ENCODE peak calls at places on chromosome 22, in four cellular contexts. W, I, A and R are unnamed samples.
A peak's percentile ranks its signal among the peaks of the same experiment; 100 is the strongest.

GRCh38 chr22:20641198-20641892 is 132.6 kb upstream of the SERPIND1 start:
- DNase-seq in W (peak; percentile 17), I (no peak), A (no peak), R (no peak)

GRCh38 chr22:46727813-46728364 is 10.2 kb downstream of the CERK start:
- DNase-seq in W (no peak), I (no peak), A (no peak), R (no peak)

GRCh38 chr22:42994917-42995562 is 19.9 kb downstream of the PACSIN2 start:
- DNase-seq in W (no peak), I (no peak), A (no peak), R (peak; percentile 88)

GRCh38 chr22:47593291-47593690 is 830.8 kb downstream of the TBC1D22A start:
- DNase-seq in W (peak; percentile 2), I (no peak), A (no peak), R (no peak)

GRCh38 chr22:46735747-46736608 is 2.1 kb downstream of the CERK start:
- DNase-seq in W (no peak), I (no peak), A (no peak), R (no peak)

GRCh38 chr22:44574057-44574456 is 76.0 kb upstream of the RTL6 start:
- DNase-seq in W (peak; percentile 10), I (no peak), A (no peak), R (no peak)

GRCh38 chr22:35349368-35349703 is 31.6 kb upstream of the HMOX1 start:
- DNase-seq in W (no peak), I (peak; percentile 66), A (no peak), R (no peak)

GRCh38 chr22:46557736-46558480 is 20.5 kb upstream of the CELSR1 start:
- DNase-seq in W (no peak), I (no peak), A (no peak), R (no peak)

GRCh38 chr22:26295583-26296126 is 126.4 kb downstream of the SEZ6L start:
- DNase-seq in W (no peak), I (no peak), A (no peak), R (no peak)

GRCh38 chr22:42950281-42950680 is 64.7 kb downstream of the PACSIN2 start:
- DNase-seq in W (no peak), I (no peak), A (no peak), R (no peak)

GRCh38 chr22:50723991-50724390 is 14.0 kb upstream of the ACR start:
- DNase-seq in W (no peak), I (no peak), A (no peak), R (no peak)

GRCh38 chr22:44712156-44712555 is 10.2 kb downstream of the PRR5 start:
- DNase-seq in W (no peak), I (no peak), A (no peak), R (no peak)

GRCh38 chr22:45221201-45221600 is 19.5 kb downstream of the KIAA0930 start:
- DNase-seq in W (no peak), I (no peak), A (no peak), R (no peak)

GRCh38 chr22:47221840-47222615 is 459.6 kb downstream of the TBC1D22A start:
- DNase-seq in W (peak; percentile 30), I (no peak), A (no peak), R (no peak)

GRCh38 chr22:36330655-36331305 is 57.0 kb downstream of the MYH9 start:
- DNase-seq in W (no peak), I (no peak), A (no peak), R (no peak)

GRCh38 chr22:16967453-16968217 is 40.4 kb downstream of the GAB4 start:
- DNase-seq in W (peak; percentile 39), I (no peak), A (no peak), R (no peak)

GRCh38 chr22:49345896-49346295 is 481.8 kb downstream of the BRD1 start:
- DNase-seq in W (no peak), I (no peak), A (no peak), R (no peak)

GRCh38 chr22:17867160-17867785 is 93.0 kb upstream of the BID start:
- DNase-seq in W (no peak), I (no peak), A (no peak), R (no peak)

GRCh38 chr22:37549704-37550059 is 10.6 kb upstream of the CDC42EP1 start:
- DNase-seq in W (no peak), I (no peak), A (no peak), R (peak; percentile 88)

GRCh38 chr22:37525073-37525745 is 6.0 kb upstream of the CARD10 start:
- DNase-seq in W (no peak), I (no peak), A (no peak), R (no peak)

GRCh38 chr22:27462190-27462589 is 339.4 kb downstream of the MN1 start:
- DNase-seq in W (no peak), I (no peak), A (no peak), R (no peak)

GRCh38 chr22:19984201-19984753 is 32.3 kb downstream of the ARVCF start:
- DNase-seq in W (no peak), I (no peak), A (no peak), R (peak; percentile 86)

GRCh38 chr22:49420651-49421050 is 407.0 kb downstream of the BRD1 start:
- DNase-seq in W (no peak), I (no peak), A (no peak), R (no peak)

GRCh38 chr22:45226681-45227186 is 14.0 kb downstream of the KIAA0930 start:
- DNase-seq in W (no peak), I (no peak), A (no peak), R (no peak)

GRCh38 chr22:47547239-47547661 is 784.8 kb downstream of the TBC1D22A start:
- DNase-seq in W (no peak), I (no peak), A (no peak), R (no peak)

GRCh38 chr22:50238755-50239154 is 6.1 kb downstream of the TUBGCP6 start:
- DNase-seq in W (no peak), I (no peak), A (no peak), R (no peak)

GRCh38 chr22:38788417-38788816 is 5.5 kb downstream of the DNAL4 start:
- DNase-seq in W (no peak), I (no peak), A (no peak), R (no peak)

GRCh38 chr22:19942886-19943664 is 1.5 kb upstream of the TXNRD2 start:
- DNase-seq in W (no peak), I (no peak), A (no peak), R (no peak)

GRCh38 chr22:45534339-45535192 is 31.9 kb downstream of the FBLN1 start:
- DNase-seq in W (no peak), I (no peak), A (no peak), R (no peak)

GRCh38 chr22:22720201-22720723 is 75.8 kb downstream of the GGTLC2 start:
- DNase-seq in W (peak; percentile 63), I (no peak), A (no peak), R (peak; percentile 35)

GRCh38 chr22:30127749-30128166 is 47.5 kb downstream of the HORMAD2 start:
- DNase-seq in W (no peak), I (no peak), A (no peak), R (no peak)

GRCh38 chr22:50581031-50581949 is 1.4 kb downstream of the CHKB start:
- DNase-seq in W (peak; percentile 51), I (no peak), A (no peak), R (no peak)

GRCh38 chr22:30636226-30637077 is 871 bp downstream of the SLC35E4 start:
- DNase-seq in W (peak; percentile 66), I (no peak), A (no peak), R (no peak)

GRCh38 chr22:19138217-19139000 is 6.0 kb downstream of the ESS2 start:
- DNase-seq in W (no peak), I (no peak), A (no peak), R (no peak)